ENCODE peak calls at places on chromosome 15, in seven cellular contexts. O is K562; U is CD8-positive, alpha-beta T cell; C is tibial artery; V is pancreas; F is A549; T is astrocyte of the spinal cord. A is an unnamed sample.

GRCh38 chr15:88620995-88621772 is at the start of gene AEN:
- DNase-seq in O (peak), U (peak), C (peak), V (peak), F (peak), T (peak), A (peak)

GRCh38 chr15:65312400-65312916 is 8.0 kb downstream of the RNU5B-1 start:
- DNase-seq in O (peak), U (no peak), C (no peak), V (no peak), F (no peak), T (no peak), A (peak)

GRCh38 chr15:74826372-74826819 is at the start of gene CPLX3:
- DNase-seq in O (peak), U (no peak), C (no peak), V (no peak), F (no peak), T (no peak), A (peak)

GRCh38 chr15:48541659-48542334 is 103.7 kb downstream of the FBN1 start:
- DNase-seq in O (no peak), U (no peak), C (peak), V (no peak), F (no peak), T (peak), A (peak)

GRCh38 chr15:92527197-92527596 is 128.4 kb downstream of the FAM174B start:
- DNase-seq in O (no peak), U (no peak), C (peak), V (peak), F (no peak), T (peak), A (peak)

GRCh38 chr15:92520914-92521623 is 127.4 kb downstream of the ST8SIA2 start:
- DNase-seq in O (no peak), U (no peak), C (no peak), V (no peak), F (no peak), T (no peak), A (no peak)

GRCh38 chr15:40055576-40056293 is 16.8 kb upstream of the SRP14 start:
- DNase-seq in O (no peak), U (no peak), C (no peak), V (peak), F (no peak), T (no peak), A (no peak)

GRCh38 chr15:67064607-67065530 is 533 bp upstream of the SMAD3 start:
- DNase-seq in O (peak), U (no peak), C (peak), V (peak), F (no peak), T (peak), A (no peak)

GRCh38 chr15:99249270-99249817 is at the start of gene TTC23:
- DNase-seq in O (peak), U (no peak), C (peak), V (peak), F (peak), T (peak), A (peak)

GRCh38 chr15:50758712-50759205 is 6.7 kb downstream of the SPPL2A start:
- DNase-seq in O (no peak), U (no peak), C (no peak), V (no peak), F (no peak), T (peak), A (no peak)

GRCh38 chr15:97961067-97961954 is 808 bp downstream of the ARRDC4 start:
- DNase-seq in O (peak), U (no peak), C (peak), V (peak), F (no peak), T (no peak), A (peak)

GRCh38 chr15:33565099-33565498 is 254.3 kb downstream of the RYR3 start:
- DNase-seq in O (no peak), U (no peak), C (no peak), V (no peak), F (no peak), T (peak), A (peak)

GRCh38 chr15:33561407-33561806 is 250.6 kb downstream of the RYR3 start:
- DNase-seq in O (no peak), U (no peak), C (no peak), V (no peak), F (no peak), T (no peak), A (no peak)

GRCh38 chr15:33561967-33562366 is 251.2 kb downstream of the RYR3 start:
- DNase-seq in O (no peak), U (no peak), C (no peak), V (no peak), F (no peak), T (no peak), A (no peak)

DNA sequence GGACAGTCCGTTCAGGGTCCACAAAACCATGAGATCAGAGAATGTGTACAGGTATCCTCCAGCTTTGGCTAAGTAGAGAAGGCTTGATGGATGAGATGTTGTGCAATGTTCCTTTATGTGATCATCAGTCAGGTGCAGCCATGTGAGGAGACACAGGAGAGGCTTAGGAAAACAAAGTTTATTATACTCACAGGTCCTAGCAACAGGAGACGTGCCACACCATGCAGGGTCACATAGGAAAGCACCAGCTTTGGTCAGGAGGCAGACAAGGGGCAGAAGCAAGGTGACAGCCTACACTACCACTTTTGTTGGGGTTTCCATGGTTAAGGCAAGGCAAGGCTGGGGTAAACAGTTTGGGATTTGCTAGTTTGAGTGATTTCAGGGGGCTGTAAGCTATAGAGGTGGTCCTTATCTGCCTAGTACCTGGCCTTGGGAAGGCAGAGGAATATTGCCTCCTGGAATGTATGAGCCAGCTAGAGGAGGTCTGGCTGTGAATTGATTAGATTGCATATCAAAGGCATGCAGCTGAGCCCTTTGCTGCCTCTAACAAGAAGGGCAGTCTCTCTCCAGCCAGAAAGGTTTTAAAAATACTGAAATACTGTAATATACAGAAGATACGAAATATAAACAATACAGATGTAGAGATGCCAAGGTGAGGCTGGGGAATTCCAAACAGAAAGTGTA is 248.6 kb downstream of the RYR3 start:
- DNase-seq in O (no peak), U (no peak), C (no peak), V (no peak), F (no peak), T (no peak), A (no peak)
- H3K4me3 ChIP-seq in O (no peak), U (no peak), C (no peak), V (no peak), F (no peak), T (no peak), A (no peak)

GRCh38 chr15:95760508-95760907 is 570.0 kb upstream of the NR2F2 start:
- DNase-seq in O (peak), U (no peak), C (no peak), V (no peak), F (no peak), T (no peak), A (peak)
- TF ChIP-seq CTCF in O (peak), U (no peak), C (no peak), V (no peak), F (peak), T (no peak), A (peak)

GRCh38 chr15:84658788-84659411 is 901 bp upstream of the NMB start:
- DNase-seq in O (no peak), U (no peak), C (no peak), V (no peak), F (no peak), T (no peak), A (no peak)
- H3K4me3 ChIP-seq in O (no peak), U (peak), C (peak), V (peak), F (peak), T (no peak), A (peak)

GRCh38 chr15:78414608-78415250 is 23.3 kb upstream of the IREB2 start:
- DNase-seq in O (no peak), U (no peak), C (no peak), V (no peak), F (no peak), T (no peak), A (no peak)

GRCh38 chr15:78418239-78418638 is 19.8 kb upstream of the IREB2 start:
- DNase-seq in O (no peak), U (no peak), C (no peak), V (no peak), F (no peak), T (no peak), A (no peak)

GRCh38 chr15:78418681-78419080 is 19.3 kb upstream of the IREB2 start:
- DNase-seq in O (no peak), U (no peak), C (no peak), V (no peak), F (no peak), T (no peak), A (no peak)

GRCh38 chr15:78419331-78419730 is 18.7 kb upstream of the IREB2 start:
- DNase-seq in O (no peak), U (no peak), C (no peak), V (no peak), F (no peak), T (no peak), A (no peak)

DNA sequence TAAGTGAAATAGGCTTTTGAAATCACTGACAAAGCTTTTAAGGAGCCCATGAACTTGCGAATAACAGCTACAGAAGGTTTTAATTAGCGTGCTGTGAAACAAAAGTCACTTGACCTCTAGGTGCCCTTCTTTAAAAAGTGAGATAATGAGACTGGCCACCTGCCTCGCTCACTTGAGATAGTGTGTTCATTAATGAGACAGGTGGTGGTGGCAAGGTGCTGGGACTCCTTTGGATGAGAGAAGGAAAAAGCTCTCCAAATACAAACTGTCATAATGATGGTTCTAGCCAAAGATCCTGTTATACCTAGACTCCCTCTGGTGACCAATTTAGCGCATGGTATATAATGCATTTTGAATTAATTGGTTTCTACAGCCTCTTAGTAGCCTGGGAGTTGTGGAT is 22.7 kb upstream of the IREB2 start:
- DNase-seq in O (no peak), U (no peak), C (no peak), V (no peak), F (peak), T (peak), A (peak)
- TF ChIP-seq CTCF in O (peak), U (no peak), C (no peak), V (no peak), F (peak), T (peak), A (peak)

DNA sequence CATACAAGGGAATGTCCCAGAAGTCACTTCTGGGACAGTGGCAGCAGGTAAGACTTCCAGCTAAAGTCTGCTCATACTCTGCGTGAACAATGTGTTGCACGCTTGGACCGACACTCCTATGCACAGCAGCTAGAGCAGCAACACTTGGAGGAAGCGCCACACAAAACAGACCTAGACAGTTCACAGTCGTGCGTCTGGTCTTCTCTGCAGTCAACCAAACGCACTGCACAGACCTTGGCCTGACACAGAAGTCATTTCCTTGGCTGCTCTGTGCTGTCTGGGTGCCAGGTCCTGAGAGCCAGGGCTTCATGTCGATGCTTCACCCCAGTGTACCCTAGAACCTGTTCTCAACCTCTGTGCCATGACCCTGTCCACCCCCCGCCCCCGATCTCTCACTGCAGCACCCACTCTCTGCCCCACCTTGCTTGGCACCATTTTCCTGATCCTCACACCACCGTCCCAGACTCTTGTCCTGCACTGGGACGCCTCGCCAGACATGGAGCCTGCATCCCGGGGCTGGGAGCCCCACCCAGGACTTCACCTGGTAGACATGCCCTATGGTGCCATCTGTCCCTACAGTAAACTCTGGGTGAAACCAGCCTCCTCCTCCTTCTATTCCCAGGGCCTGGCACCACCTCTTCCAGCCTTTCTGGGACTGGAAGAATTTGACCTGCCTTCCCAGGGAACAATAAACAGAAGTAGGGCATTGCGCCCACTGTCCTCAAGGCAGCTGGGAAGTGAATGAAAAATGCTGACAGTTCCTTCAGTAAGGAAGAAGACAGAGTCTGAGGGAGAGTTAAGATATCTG is 3.1 kb downstream of the ATP10A start:
- DNase-seq in O (no peak), U (no peak), C (peak), V (no peak), F (no peak), T (no peak), A (no peak)
- H3K4me3 ChIP-seq in O (no peak), U (peak), C (peak), V (no peak), F (no peak), T (no peak), A (no peak)

DNA sequence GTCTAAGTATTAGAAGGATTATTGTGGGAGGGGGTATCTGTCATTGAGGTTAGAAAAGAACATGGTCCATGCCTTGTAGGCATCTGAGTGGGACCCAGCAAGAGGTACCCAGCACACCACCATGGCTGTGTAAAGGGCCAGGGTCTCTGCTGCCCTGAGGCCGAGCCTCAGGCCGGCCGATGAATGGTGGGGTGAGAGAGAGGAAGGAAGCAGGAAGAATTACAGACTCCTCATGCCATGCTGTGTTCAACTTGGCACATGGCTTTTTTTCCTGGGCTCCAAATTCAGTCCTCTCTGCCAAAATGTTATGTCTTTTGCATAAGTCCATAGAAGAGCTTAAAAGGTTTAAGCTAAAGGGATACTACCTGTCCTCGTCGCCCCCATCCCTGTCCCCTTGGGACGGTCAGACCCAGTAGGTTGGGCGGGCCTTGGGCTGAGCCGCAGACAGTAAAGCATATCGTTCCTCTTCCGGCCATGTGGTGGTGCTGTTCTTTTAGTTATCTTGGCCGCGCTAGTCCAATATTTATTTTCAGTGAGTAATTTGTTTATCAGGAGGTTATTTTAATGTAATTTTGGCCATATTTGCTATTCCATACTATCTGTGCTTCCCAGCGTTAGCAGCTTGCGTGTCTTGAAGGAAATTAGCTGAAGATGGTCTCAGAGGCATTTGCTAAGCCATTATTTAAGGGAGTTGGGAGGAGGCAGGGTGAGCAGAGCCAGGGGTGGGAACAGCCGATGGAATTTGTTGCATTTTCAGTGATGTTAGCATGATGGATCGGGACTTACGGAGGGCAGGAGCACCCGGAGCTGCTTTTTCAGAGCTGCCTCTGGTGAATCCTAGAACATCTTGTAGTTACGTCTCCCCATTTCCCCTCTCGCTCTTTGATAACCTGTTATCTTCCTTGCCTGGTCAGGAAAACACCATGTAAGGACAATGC is 152.5 kb downstream of the AGBL1 start:
- DNase-seq in O (peak), U (no peak), C (no peak), V (no peak), F (peak), T (peak), A (peak)
- TF ChIP-seq CTCF in O (peak), U (peak), C (no peak), V (peak), F (peak), T (peak), A (peak)

DNA sequence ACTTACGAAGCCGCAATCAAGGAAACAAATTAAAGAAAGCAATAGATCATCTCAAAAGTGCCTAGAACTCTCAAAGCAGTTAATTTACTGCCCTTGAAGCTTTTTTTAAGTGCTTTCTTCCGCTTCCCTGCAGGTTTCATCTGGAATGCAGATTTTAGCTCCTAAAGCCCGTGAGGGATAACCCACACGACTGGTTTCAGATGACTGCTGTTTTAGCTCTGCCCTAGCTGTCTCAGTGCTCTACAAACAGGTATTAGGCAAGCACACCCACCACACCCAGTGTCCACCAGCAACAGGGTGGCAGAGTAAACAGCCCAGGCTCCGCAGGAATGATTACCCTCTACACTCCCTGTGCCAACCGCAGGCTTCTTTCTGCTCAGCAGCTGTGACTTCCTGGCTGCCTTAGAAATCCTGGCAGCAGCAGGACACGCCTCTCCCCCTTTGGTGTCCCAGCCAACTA is 126.0 kb downstream of the FMN1 start:
- DNase-seq in O (no peak), U (no peak), C (no peak), V (peak), F (peak), T (peak), A (no peak)
- H3K4me3 ChIP-seq in O (no peak), U (no peak), C (no peak), V (no peak), F (peak), T (no peak), A (no peak)

GRCh38 chr15:57328479-57329250 is 47.6 kb upstream of the CGNL1 start:
- DNase-seq in O (peak), U (no peak), C (no peak), V (no peak), F (no peak), T (no peak), A (no peak)
- TF ChIP-seq CTCF in O (peak), U (no peak), C (no peak), V (no peak), F (no peak), T (no peak), A (no peak)

GRCh38 chr15:70501849-70502248 is 261.5 kb downstream of the UACA start:
- DNase-seq in O (no peak), U (no peak), C (no peak), V (no peak), F (no peak), T (no peak), A (no peak)

GRCh38 chr15:70504305-70504951 is 258.9 kb downstream of the UACA start:
- DNase-seq in O (no peak), U (no peak), C (peak), V (peak), F (no peak), T (peak), A (peak)

GRCh38 chr15:70502576-70502975 is 260.8 kb downstream of the UACA start:
- DNase-seq in O (no peak), U (no peak), C (no peak), V (no peak), F (no peak), T (no peak), A (no peak)

GRCh38 chr15:70503798-70504304 is 259.5 kb downstream of the UACA start:
- DNase-seq in O (no peak), U (no peak), C (no peak), V (no peak), F (no peak), T (no peak), A (no peak)

DNA sequence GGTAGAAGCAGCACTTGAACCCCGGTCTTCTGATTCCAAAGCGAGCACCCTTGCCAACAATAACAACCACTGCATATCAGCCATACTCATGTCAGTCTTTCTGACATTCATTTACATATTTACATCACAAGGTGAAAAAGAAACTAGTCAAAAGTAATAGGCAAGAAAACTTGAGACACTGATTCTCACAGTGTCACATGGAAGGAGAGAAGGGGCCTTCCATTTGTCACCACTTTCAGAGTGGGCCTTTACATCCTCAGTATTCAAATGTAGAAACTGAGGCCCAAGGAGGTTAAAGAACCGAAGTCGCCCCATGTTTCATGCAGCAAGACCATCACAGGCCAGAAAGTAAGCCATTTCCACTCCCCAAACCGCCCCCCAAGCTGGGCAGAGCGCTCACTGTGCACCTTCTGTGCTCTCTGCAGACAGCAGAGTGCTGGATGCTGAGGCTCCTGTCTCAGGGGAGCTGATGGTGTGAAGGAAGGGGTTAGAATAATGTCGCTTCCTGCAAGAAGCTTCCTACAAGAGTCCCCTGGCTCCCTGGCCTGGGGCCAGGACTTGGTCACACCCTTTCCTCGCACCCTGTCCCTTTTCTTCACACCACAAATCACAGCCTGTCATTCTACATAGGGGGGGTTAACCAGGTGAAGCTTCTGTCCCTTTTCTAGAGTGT is 260.1 kb downstream of the UACA start:
- DNase-seq in O (no peak), U (no peak), C (no peak), V (no peak), F (no peak), T (no peak), A (no peak)
- H3K4me3 ChIP-seq in O (no peak), U (no peak), C (no peak), V (no peak), F (no peak), T (no peak), A (no peak)